ENCODE peak calls at places on chromosomes 3 and 15, in eight cellular contexts. R is activated naive CD4-positive, alpha-beta T cell treated with Interleukin-2 at 50 U/mL for 16 hours; T is stimulated activated CD8-positive, alpha-beta memory T cell treated with anti-CD3 and anti-CD28 coated beads, Interleukin-2, amount 100 ng/mL, for 1 hour; L is esophagus muscularis mucosa; Z is hippocampal formation; V is glutamatergic neuron; M is stimulated activated CD4-positive, alpha-beta T cell treated with anti-CD3 and anti-CD28 coated beads, Interleukin-12 subunit alpha, Interleukin-12 subunit beta, amount 100 ng/mL, for 4 hours; J is dermis microvascular lymphatic vessel endothelial cell. D is an unnamed sample.
A peak's percentile ranks its signal among the peaks of the same experiment; 100 is the strongest.

GRCh38 chr3:195046441-195046840 is 224.5 kb downstream of the XXYLT1 start:
- DNase-seq in T (no peak), Z (no peak), L (no peak), R (no peak), J (no peak), M (no peak), V (no peak), D (no peak)

GRCh38 chr3:171959532-171960044 is 79.8 kb upstream of the FNDC3B start:
- DNase-seq in M (no peak), J (no peak), R (no peak), T (no peak), V (no peak), Z (no peak), L (no peak), D (no peak)

GRCh38 chr3:188528390-188528789 is 374.4 kb downstream of the LPP start:
- DNase-seq in Z (no peak), T (no peak), R (no peak), M (no peak), L (no peak), V (no peak), J (no peak), D (no peak)

GRCh38 chr3:193190387-193190786 is 50.6 kb upstream of the PLAAT1 start:
- DNase-seq in Z (peak; percentile 19), R (no peak), M (no peak), J (peak; percentile 21), T (no peak), V (peak; percentile 35), L (no peak), D (peak; percentile 22)

GRCh38 chr3:190303887-190304286 is 18.4 kb downstream of the CLDN1 start:
- DNase-seq in M (no peak), L (no peak), J (no peak), Z (no peak), V (no peak), R (no peak), T (no peak), D (no peak)

GRCh38 chr3:177338697-177339219 is 141.5 kb upstream of the TBL1XR1 start:
- DNase-seq in Z (no peak), V (no peak), J (peak; percentile 35), R (no peak), T (no peak), M (no peak), L (no peak), D (no peak)

GRCh38 chr3:99859855-99860254 is 42.2 kb downstream of the CMSS1 start:
- DNase-seq in M (no peak), Z (no peak), J (no peak), V (no peak), L (no peak), T (no peak), R (no peak), D (no peak)

GRCh38 chr3:50185230-50185629 is 6.2 kb upstream of the GNAT1 start:
- DNase-seq in T (no peak), M (no peak), L (no peak), J (no peak), Z (no peak), R (no peak), V (no peak), D (no peak)

GRCh38 chr3:132554437-132554836 is 42.6 kb upstream of the ACKR4 start:
- DNase-seq in R (no peak), V (no peak), Z (no peak), M (no peak), T (no peak), J (peak; percentile 93), L (no peak), D (no peak)

GRCh38 chr3:175383813-175384212 is 524.7 kb downstream of the NAALADL2 start:
- DNase-seq in J (no peak), M (no peak), R (no peak), L (no peak), V (no peak), Z (no peak), T (no peak), D (no peak)

GRCh38 chr15:55744026-55744655 is 1.2 kb upstream of the PRTG start:
- DNase-seq in T (no peak), M (no peak), R (no peak), L (no peak), J (no peak), V (peak; percentile 57), Z (no peak), D (no peak)

GRCh38 chr3:171565671-171566070 is 105.5 kb upstream of the TNIK start:
- DNase-seq in V (no peak), R (no peak), M (no peak), T (no peak), J (no peak), Z (no peak), L (no peak), D (no peak)

GRCh38 chr15:74616020-74616939 is 644 bp downstream of the CLK3 start:
- DNase-seq in L (peak; percentile 94), R (peak; percentile 67), Z (no peak), J (peak; percentile 69), T (peak; percentile 53), M (peak; percentile 62), V (peak; percentile 47), D (peak; percentile 55)

GRCh38 chr15:34753236-34753894 is 1.4 kb downstream of the GJD2 start:
- DNase-seq in V (no peak), R (no peak), T (no peak), L (no peak), M (no peak), J (peak; percentile 72), Z (no peak), D (no peak)

GRCh38 chr15:38304486-38304885 is 51.9 kb downstream of the SPRED1 start:
- DNase-seq in Z (no peak), T (no peak), J (no peak), M (no peak), V (no peak), L (no peak), R (no peak), D (no peak)

GRCh38 chr3:195897081-195897852 is 11.1 kb downstream of the TNK2 start:
- DNase-seq in V (no peak), T (no peak), R (no peak), Z (no peak), L (no peak), J (peak; percentile 62), M (no peak), D (no peak)

GRCh38 chr3:30878862-30879261 is 15.6 kb downstream of the GADL1 start:
- DNase-seq in L (no peak), R (no peak), V (no peak), J (no peak), M (no peak), T (no peak), Z (no peak), D (no peak)

GRCh38 chr3:122200681-122201080 is 17.2 kb downstream of the CASR start:
- DNase-seq in T (no peak), J (no peak), R (no peak), M (no peak), L (no peak), V (no peak), Z (no peak), D (no peak)

GRCh38 chr3:187739125-187739560 is 6.1 kb downstream of the BCL6 start:
- DNase-seq in V (peak; percentile 60), Z (no peak), J (peak; percentile 23), L (peak; percentile 94), R (peak; percentile 42), T (no peak), M (peak; percentile 25), D (peak; percentile 52)

GRCh38 chr3:27209595-27210264 is 159.5 kb downstream of the NEK10 start:
- DNase-seq in T (no peak), R (no peak), L (no peak), M (no peak), J (no peak), Z (no peak), V (no peak), D (no peak)

GRCh38 chr15:48806151-48806550 is 4.7 kb downstream of the CEP152 start:
- DNase-seq in V (peak; percentile 24), Z (no peak), L (no peak), R (no peak), M (no peak), T (no peak), J (peak; percentile 43), D (no peak)

GRCh38 chr3:9916346-9916733 is 558 bp upstream of the IL17RC start:
- DNase-seq in L (no peak), R (no peak), J (no peak), V (peak; percentile 36), T (no peak), M (no peak), Z (no peak), D (no peak)

GRCh38 chr3:14633819-14634424 is 17.6 kb upstream of the CCDC174 start:
- DNase-seq in L (no peak), M (peak; percentile 45), J (peak; percentile 71), Z (no peak), T (peak; percentile 27), R (peak; percentile 62), V (peak; percentile 65), D (peak; percentile 52)

GRCh38 chr15:79322306-79322705 is 11.4 kb downstream of the TMED3 start:
- DNase-seq in V (no peak), M (no peak), T (no peak), J (no peak), Z (no peak), L (peak; percentile 79), R (no peak), D (no peak)

GRCh38 chr3:135803291-135803690 is 162.2 kb upstream of the PPP2R3A start:
- DNase-seq in J (no peak), L (no peak), Z (no peak), M (no peak), T (no peak), R (no peak), V (no peak), D (no peak)

GRCh38 chr3:192372627-192373026 is 354.7 kb downstream of the FGF12 start:
- DNase-seq in L (no peak), R (no peak), T (no peak), M (no peak), V (peak; percentile 27), J (no peak), Z (no peak), D (no peak)

GRCh38 chr3:130992344-130992743 is 34.3 kb downstream of the ASTE1 start:
- DNase-seq in Z (no peak), J (no peak), T (no peak), V (no peak), M (no peak), L (no peak), R (no peak), D (no peak)

GRCh38 chr15:41713047-41713446 is 52.8 kb downstream of the MGA start:
- DNase-seq in Z (peak; percentile 13), R (no peak), T (no peak), L (no peak), M (no peak), V (no peak), J (peak; percentile 69), D (no peak)

GRCh38 chr3:102200126-102200525 is 234.7 kb upstream of the ZPLD1 start:
- DNase-seq in V (no peak), R (no peak), J (no peak), L (no peak), M (no peak), T (no peak), Z (no peak), D (no peak)

GRCh38 chr3:31531465-31531991 is 1.2 kb upstream of the STT3B start:
- DNase-seq in M (no peak), T (no peak), R (no peak), L (no peak), Z (no peak), V (no peak), J (peak; percentile 27), D (no peak)

GRCh38 chr3:17894434-17895060 is 152.1 kb upstream of the TBC1D5 start:
- DNase-seq in M (peak; percentile 28), Z (no peak), L (no peak), T (peak; percentile 10), R (peak; percentile 3), V (peak; percentile 69), J (peak; percentile 9), D (no peak)

GRCh38 chr3:172415323-172415722 is 32.9 kb downstream of the GHSR start:
- DNase-seq in Z (no peak), R (no peak), T (no peak), J (no peak), M (no peak), L (no peak), V (no peak), D (no peak)

GRCh38 chr3:100506355-100506754 is 13.9 kb downstream of the TMEM45A start:
- DNase-seq in R (no peak), T (no peak), M (no peak), V (no peak), J (peak; percentile 57), Z (no peak), L (no peak), D (no peak)

GRCh38 chr3:197554562-197555280 is 1.0 kb downstream of the BDH1 start:
- DNase-seq in V (peak; percentile 97), J (peak; percentile 96), Z (peak; percentile 97), L (peak; percentile 98), M (peak; percentile 90), T (peak; percentile 81), R (peak; percentile 94), D (peak; percentile 94)

D was measured in 8988T.